ENCODE peak calls at places on chromosomes 11 and 22, in five cellular contexts. One of them, this sample, is unnamed.

GRCh38 chr11:26599876-26600434 is 27.9 kb upstream of the MUC15 start:
- DNase-seq in NT2/D1: no peak
- DNase-seq in HEK293T: no peak
- DNase-seq in GM12878: no peak
- DNase-seq in H1: no peak
- DNase-seq in this sample: no peak

GRCh38 chr11:30113326-30113873 is 96.6 kb upstream of the KCNA4 start:
- DNase-seq in NT2/D1: no peak
- DNase-seq in HEK293T: no peak
- DNase-seq in GM12878: no peak
- DNase-seq in H1: no peak
- DNase-seq in this sample: no peak

GRCh38 chr11:106917973-106918372 is 100.3 kb downstream of the GUCY1A2 start:
- DNase-seq in NT2/D1: peak
- DNase-seq in HEK293T: peak
- DNase-seq in GM12878: no peak
- DNase-seq in H1: peak
- DNase-seq in this sample: peak

GRCh38 chr22:47386812-47387510 is 624.5 kb downstream of the TBC1D22A start:
- DNase-seq in NT2/D1: no peak
- DNase-seq in HEK293T: no peak
- DNase-seq in GM12878: no peak
- DNase-seq in H1: no peak
- DNase-seq in this sample: no peak

GRCh38 chr11:45385423-45385822 is 99.3 kb upstream of the SYT13 start:
- DNase-seq in NT2/D1: no peak
- DNase-seq in HEK293T: no peak
- DNase-seq in GM12878: no peak
- DNase-seq in H1: no peak
- DNase-seq in this sample: no peak

GRCh38 chr22:30195245-30196140 is 51.1 kb downstream of the LIF start:
- DNase-seq in NT2/D1: no peak
- DNase-seq in HEK293T: no peak
- DNase-seq in GM12878: no peak
- DNase-seq in H1: no peak
- DNase-seq in this sample: peak

GRCh38 chr11:8006349-8006977 is 19.3 kb downstream of the EIF3F start:
- DNase-seq in NT2/D1: peak
- DNase-seq in HEK293T: peak
- DNase-seq in GM12878: peak
- DNase-seq in H1: no peak
- DNase-seq in this sample: peak

GRCh38 chr11:78216571-78217287 is 28.0 kb downstream of the USP35 start:
- DNase-seq in NT2/D1: no peak
- DNase-seq in HEK293T: no peak
- DNase-seq in GM12878: no peak
- DNase-seq in H1: no peak
- DNase-seq in this sample: no peak

GRCh38 chr22:49756656-49757055 is 71.0 kb downstream of the BRD1 start:
- DNase-seq in NT2/D1: no peak
- DNase-seq in HEK293T: no peak
- DNase-seq in GM12878: no peak
- DNase-seq in H1: no peak
- DNase-seq in this sample: no peak

GRCh38 chr22:31567702-31568101 is 71.4 kb downstream of the SFI1 start:
- DNase-seq in NT2/D1: no peak
- DNase-seq in HEK293T: no peak
- DNase-seq in GM12878: no peak
- DNase-seq in H1: no peak
- DNase-seq in this sample: no peak

GRCh38 chr22:44403930-44404329 is 91.2 kb upstream of the SHISAL1 start:
- DNase-seq in NT2/D1: no peak
- DNase-seq in HEK293T: no peak
- DNase-seq in GM12878: no peak
- DNase-seq in H1: no peak
- DNase-seq in this sample: no peak

GRCh38 chr22:30286813-30287625 is 2.3 kb downstream of the CASTOR1 start:
- DNase-seq in NT2/D1: no peak
- DNase-seq in HEK293T: peak
- DNase-seq in GM12878: no peak
- DNase-seq in H1: peak
- DNase-seq in this sample: peak

GRCh38 chr11:86446163-86446923 is 71.7 kb downstream of the CCDC81 start:
- DNase-seq in NT2/D1: no peak
- DNase-seq in HEK293T: no peak
- DNase-seq in GM12878: no peak
- DNase-seq in H1: no peak
- DNase-seq in this sample: no peak

GRCh38 chr11:48055292-48056132 is 75.2 kb downstream of the PTPRJ start:
- DNase-seq in NT2/D1: no peak
- DNase-seq in HEK293T: no peak
- DNase-seq in GM12878: no peak
- DNase-seq in H1: no peak
- DNase-seq in this sample: peak

GRCh38 chr22:44172370-44173108 is 8.2 kb upstream of the PARVG start:
- DNase-seq in NT2/D1: no peak
- DNase-seq in HEK293T: no peak
- DNase-seq in GM12878: no peak
- DNase-seq in H1: no peak
- DNase-seq in this sample: no peak

GRCh38 chr22:42279425-42280020 is 9.1 kb upstream of the TCF20 start:
- DNase-seq in NT2/D1: no peak
- DNase-seq in HEK293T: no peak
- DNase-seq in GM12878: no peak
- DNase-seq in H1: no peak
- DNase-seq in this sample: no peak

GRCh38 chr22:42275970-42276369 is 5.5 kb upstream of the TCF20 start:
- DNase-seq in NT2/D1: no peak
- DNase-seq in HEK293T: no peak
- DNase-seq in GM12878: no peak
- DNase-seq in H1: no peak
- DNase-seq in this sample: no peak

GRCh38 chr22:42280140-42280539 is 9.7 kb upstream of the TCF20 start:
- DNase-seq in NT2/D1: no peak
- DNase-seq in HEK293T: no peak
- DNase-seq in GM12878: no peak
- DNase-seq in H1: no peak
- DNase-seq in this sample: no peak

GRCh38 chr22:42277232-42277753 is 6.8 kb upstream of the TCF20 start:
- DNase-seq in NT2/D1: no peak
- DNase-seq in HEK293T: no peak
- DNase-seq in GM12878: no peak
- DNase-seq in H1: no peak
- DNase-seq in this sample: no peak

GRCh38 chr22:42277988-42278776 is 7.7 kb upstream of the TCF20 start:
- DNase-seq in NT2/D1: no peak
- DNase-seq in HEK293T: no peak
- DNase-seq in GM12878: no peak
- DNase-seq in H1: no peak
- DNase-seq in this sample: no peak
- TF ChIP-seq SUZ12 in NT2/D1: no peak
- TF ChIP-seq SUZ12 in HEK293T: no peak
- TF ChIP-seq SUZ12 in GM12878: no peak
- TF ChIP-seq SUZ12 in H1: no peak
- TF ChIP-seq SUZ12 in this sample: no peak

GRCh38 chr11:128047026-128047425 is 540.3 kb downstream of the ETS1 start:
- DNase-seq in NT2/D1: no peak
- DNase-seq in HEK293T: no peak
- DNase-seq in GM12878: no peak
- DNase-seq in H1: no peak
- DNase-seq in this sample: no peak

GRCh38 chr11:128045094-128045725 is 542.1 kb downstream of the ETS1 start:
- DNase-seq in NT2/D1: no peak
- DNase-seq in HEK293T: no peak
- DNase-seq in GM12878: no peak
- DNase-seq in H1: no peak
- DNase-seq in this sample: no peak

GRCh38 chr11:128039140-128040021 is 548.0 kb downstream of the ETS1 start:
- DNase-seq in NT2/D1: no peak
- DNase-seq in HEK293T: no peak
- DNase-seq in GM12878: no peak
- DNase-seq in H1: no peak
- DNase-seq in this sample: no peak

GRCh38 chr11:128040603-128041002 is 546.8 kb downstream of the ETS1 start:
- DNase-seq in NT2/D1: no peak
- DNase-seq in HEK293T: no peak
- DNase-seq in GM12878: no peak
- DNase-seq in H1: no peak
- DNase-seq in this sample: no peak

DNA sequence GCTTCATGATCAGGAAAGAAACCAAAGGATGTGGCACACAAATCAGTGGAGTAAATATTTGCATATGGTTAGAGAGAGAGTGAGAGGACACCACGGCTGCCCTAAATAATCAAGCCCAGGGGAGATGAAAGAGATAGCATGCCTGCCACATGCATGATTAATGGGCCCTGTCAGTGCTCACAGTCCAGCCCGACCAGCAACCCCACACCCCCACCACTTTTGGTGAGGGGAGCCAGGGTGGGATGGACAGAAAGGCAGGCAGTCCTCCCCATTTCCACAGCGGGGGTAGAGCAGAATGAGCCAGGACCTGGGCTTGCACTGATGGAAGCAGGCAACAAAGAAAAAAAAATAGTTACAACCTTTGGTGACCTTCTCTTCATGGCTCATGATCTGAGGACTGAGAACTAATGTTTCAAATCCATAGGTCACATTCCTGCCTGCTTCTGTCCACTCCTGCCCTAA is 545.0 kb downstream of the ETS1 start:
- DNase-seq in NT2/D1: no peak
- DNase-seq in HEK293T: no peak
- DNase-seq in GM12878: no peak
- DNase-seq in H1: no peak
- DNase-seq in this sample: no peak
- TF ChIP-seq SUZ12 in NT2/D1: no peak
- TF ChIP-seq SUZ12 in HEK293T: no peak
- TF ChIP-seq SUZ12 in GM12878: no peak
- TF ChIP-seq SUZ12 in H1: no peak
- TF ChIP-seq SUZ12 in this sample: no peak

DNA sequence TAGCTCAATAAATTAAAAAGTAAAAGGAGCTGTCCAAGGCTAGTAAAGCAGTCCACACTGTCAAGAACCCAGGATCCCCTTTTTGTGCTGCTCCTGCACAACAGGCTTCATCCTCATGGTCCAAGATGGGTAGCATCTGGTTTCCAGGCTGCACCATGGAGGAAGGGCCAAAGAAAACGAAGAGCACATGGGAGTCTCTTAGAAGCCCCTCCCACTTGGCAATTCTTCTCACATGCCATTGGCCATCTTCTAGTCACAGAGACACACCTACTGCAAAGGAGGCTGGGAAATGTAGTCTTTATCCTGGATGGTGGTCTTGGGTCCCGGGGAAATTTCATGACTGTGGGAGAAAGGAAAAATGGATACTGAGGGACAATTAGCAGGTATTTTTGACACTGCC is 37.8 kb downstream of the PRR5L start:
- DNase-seq in NT2/D1: peak
- DNase-seq in HEK293T: peak
- DNase-seq in GM12878: no peak
- DNase-seq in H1: no peak
- DNase-seq in this sample: no peak
- TF ChIP-seq SUZ12 in NT2/D1: no peak
- TF ChIP-seq SUZ12 in HEK293T: no peak
- TF ChIP-seq SUZ12 in GM12878: no peak
- TF ChIP-seq SUZ12 in H1: no peak
- TF ChIP-seq SUZ12 in this sample: no peak

DNA sequence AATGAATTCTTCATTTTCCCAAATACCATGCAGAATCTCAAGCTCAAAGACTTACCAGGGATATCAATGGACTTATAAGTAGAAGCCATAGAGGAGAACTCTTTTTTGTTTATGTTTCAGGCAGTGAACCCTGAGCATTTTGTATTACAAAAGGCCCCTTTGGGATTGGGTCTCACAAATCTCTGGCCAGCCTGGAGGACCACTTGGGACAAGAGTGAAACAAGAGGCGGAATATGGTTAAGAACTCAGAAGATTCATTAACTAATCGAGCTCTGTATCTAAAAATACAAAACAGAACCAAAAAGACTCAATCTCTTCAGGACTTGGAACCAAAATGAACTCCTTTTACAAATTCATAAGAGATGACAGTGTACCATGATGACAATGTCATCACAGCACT is at the start of gene OR52A5:
- DNase-seq in NT2/D1: no peak
- DNase-seq in HEK293T: no peak
- DNase-seq in GM12878: no peak
- DNase-seq in H1: no peak
- DNase-seq in this sample: no peak
- TF ChIP-seq SUZ12 in NT2/D1: no peak
- TF ChIP-seq SUZ12 in HEK293T: no peak
- TF ChIP-seq SUZ12 in GM12878: no peak
- TF ChIP-seq SUZ12 in H1: no peak
- TF ChIP-seq SUZ12 in this sample: no peak

DNA sequence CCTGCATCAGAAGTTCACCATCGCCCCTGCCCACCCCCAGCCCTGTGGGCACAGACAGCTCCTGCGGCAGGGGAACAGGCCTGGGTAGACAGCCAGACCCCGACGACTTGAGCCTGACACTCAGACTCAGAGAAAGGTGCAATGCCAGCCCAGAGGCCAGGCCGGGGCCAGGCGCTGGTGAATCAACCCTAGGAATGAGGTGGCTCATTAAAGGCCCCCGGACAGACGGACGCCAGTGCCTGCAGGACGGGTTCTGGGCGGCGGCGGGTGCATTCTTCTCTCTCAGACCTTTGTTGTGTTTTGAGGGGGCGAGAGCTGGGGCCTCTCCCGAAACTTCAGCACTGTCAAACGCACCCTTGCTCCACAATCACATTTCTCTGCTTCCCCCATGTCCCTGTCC is 5.6 kb downstream of the OVOL1 start:
- DNase-seq in NT2/D1: no peak
- DNase-seq in HEK293T: no peak
- DNase-seq in GM12878: no peak
- DNase-seq in H1: no peak
- DNase-seq in this sample: no peak
- TF ChIP-seq SUZ12 in NT2/D1: no peak
- TF ChIP-seq SUZ12 in HEK293T: no peak
- TF ChIP-seq SUZ12 in GM12878: no peak
- TF ChIP-seq SUZ12 in H1: no peak
- TF ChIP-seq SUZ12 in this sample: no peak

GRCh38 chr11:2268911-2269600 is 1.3 kb downstream of the ASCL2 start:
- DNase-seq in NT2/D1: peak
- DNase-seq in HEK293T: peak
- DNase-seq in GM12878: no peak
- DNase-seq in H1: no peak
- DNase-seq in this sample: peak
- TF ChIP-seq SUZ12 in NT2/D1: no peak
- TF ChIP-seq SUZ12 in HEK293T: no peak
- TF ChIP-seq SUZ12 in GM12878: peak
- TF ChIP-seq SUZ12 in H1: peak
- TF ChIP-seq SUZ12 in this sample: no peak

GRCh38 chr22:37021710-37022482 is 2.4 kb downstream of the MPST start:
- DNase-seq in NT2/D1: peak
- DNase-seq in HEK293T: peak
- DNase-seq in GM12878: no peak
- DNase-seq in H1: no peak
- DNase-seq in this sample: no peak
- TF ChIP-seq SUZ12 in NT2/D1: no peak
- TF ChIP-seq SUZ12 in HEK293T: no peak
- TF ChIP-seq SUZ12 in GM12878: no peak
- TF ChIP-seq SUZ12 in H1: no peak
- TF ChIP-seq SUZ12 in this sample: no peak

This sample was measured in HepG2.